ENCODE peak calls at places on chromosomes 16 and 17, in eight cellular contexts. M is C1 segment of cervical spinal cord, E is sciatic nerve, Z is WTC11, J is T-helper 1 cell, O is activated T-cell treated with anti-CD3 and anti-CD28 coated beads for 48 hours, G is T-helper 2 cell, H is hepatic stellate cell. Y is an unnamed sample.

GRCh38 chr17:49146620-49147306 is 14.2 kb downstream of the B4GALNT2 start:
- DNase-seq in M (no peak), E (no peak), Z (no peak), J (no peak), O (no peak), G (no peak), H (peak), Y (no peak)

GRCh38 chr16:74035816-74036215 is 260.8 kb upstream of the PSMD7 start:
- DNase-seq in M (no peak), E (no peak), Z (peak), J (no peak), O (no peak), G (no peak), H (peak), Y (no peak)

GRCh38 chr16:29308644-29309546 is 97.6 kb downstream of the NPIPB11 start:
- DNase-seq in M (no peak), E (no peak), Z (no peak), J (no peak), O (no peak), G (no peak), H (no peak), Y (no peak)

GRCh38 chr16:2708290-2708639 is 11.8 kb downstream of the PRSS27 start:
- DNase-seq in M (no peak), E (no peak), Z (no peak), J (no peak), O (no peak), G (no peak), H (no peak), Y (no peak)

GRCh38 chr17:27569257-27569722 is 61.7 kb upstream of the LGALS9 start:
- DNase-seq in M (no peak), E (no peak), Z (peak), J (peak), O (peak), G (peak), H (no peak), Y (no peak)

GRCh38 chr17:76529224-76529642 is 8.3 kb downstream of the CYGB start:
- DNase-seq in M (peak), E (peak), Z (no peak), J (no peak), O (no peak), G (no peak), H (peak), Y (peak)

GRCh38 chr17:74161501-74161850 is 42.0 kb upstream of the RPL38 start:
- DNase-seq in M (no peak), E (no peak), Z (no peak), J (no peak), O (no peak), G (no peak), H (no peak), Y (no peak)

GRCh38 chr17:9389116-9389515 is 186.5 kb downstream of the STX8 start:
- DNase-seq in M (no peak), E (no peak), Z (no peak), J (no peak), O (no peak), G (peak), H (no peak), Y (no peak)

GRCh38 chr16:85312642-85313540 is 200.6 kb upstream of the CIBAR2 start:
- DNase-seq in M (no peak), E (no peak), Z (no peak), J (no peak), O (no peak), G (no peak), H (no peak), Y (no peak)

GRCh38 chr16:88303890-88304819 is 78.6 kb upstream of the ZNF469 start:
- DNase-seq in M (no peak), E (no peak), Z (no peak), J (no peak), O (no peak), G (no peak), H (peak), Y (no peak)

GRCh38 chr17:65553646-65554567 is 7.5 kb downstream of the AXIN2 start:
- DNase-seq in M (peak), E (no peak), Z (no peak), J (no peak), O (no peak), G (peak), H (no peak), Y (no peak)

GRCh38 chr17:385195-385835 is 32.7 kb upstream of the RPH3AL start:
- DNase-seq in M (no peak), E (peak), Z (peak), J (peak), O (peak), G (peak), H (no peak), Y (no peak)

GRCh38 chr17:77507116-77507885 is 366.5 kb downstream of the SEC14L1 start:
- DNase-seq in M (no peak), E (peak), Z (peak), J (no peak), O (no peak), G (no peak), H (no peak), Y (no peak)

GRCh38 chr17:44307387-44308186 is 814 bp upstream of the RUNDC3A start:
- DNase-seq in M (peak), E (no peak), Z (peak), J (no peak), O (no peak), G (no peak), H (no peak), Y (no peak)

GRCh38 chr16:75377971-75378386 is 55.3 kb downstream of the CFDP1 start:
- DNase-seq in M (peak), E (no peak), Z (peak), J (no peak), O (no peak), G (no peak), H (peak), Y (no peak)

GRCh38 chr17:38417210-38417951 is 10.9 kb upstream of the ARHGAP23 start:
- DNase-seq in M (no peak), E (peak), Z (no peak), J (no peak), O (no peak), G (no peak), H (no peak), Y (no peak)

GRCh38 chr16:87389245-87389644 is 2.9 kb upstream of the MAP1LC3B start:
- DNase-seq in M (no peak), E (no peak), Z (no peak), J (no peak), O (no peak), G (no peak), H (no peak), Y (no peak)

GRCh38 chr16:73066321-73066926 is 18.5 kb upstream of the ZFHX3 start:
- DNase-seq in M (no peak), E (no peak), Z (peak), J (no peak), O (no peak), G (no peak), H (no peak), Y (no peak)

GRCh38 chr16:66844342-66845079 is at the start of gene CA7:
- DNase-seq in M (no peak), E (peak), Z (peak), J (no peak), O (no peak), G (no peak), H (no peak), Y (no peak)

GRCh38 chr17:69588739-69589334 is 174.3 kb downstream of the MAP2K6 start:
- DNase-seq in M (no peak), E (no peak), Z (no peak), J (no peak), O (no peak), G (no peak), H (no peak), Y (no peak)

GRCh38 chr16:27446721-27447120 is 44.7 kb downstream of the IL21R start:
- DNase-seq in M (no peak), E (no peak), Z (no peak), J (peak), O (no peak), G (peak), H (no peak), Y (no peak)

GRCh38 chr17:19270347-19270950 is 33.3 kb downstream of the EPN2 start:
- DNase-seq in M (no peak), E (no peak), Z (peak), J (no peak), O (no peak), G (no peak), H (no peak), Y (no peak)

GRCh38 chr16:9092282-9092962 is 978 bp downstream of the HAPSTR1 start:
- DNase-seq in M (peak), E (peak), Z (peak), J (peak), O (peak), G (peak), H (no peak), Y (no peak)

GRCh38 chr16:22386976-22387375 is 12.6 kb upstream of the CDR2 start:
- DNase-seq in M (no peak), E (no peak), Z (no peak), J (no peak), O (no peak), G (no peak), H (peak), Y (no peak)

GRCh38 chr16:5041604-5042133 is 7.9 kb upstream of the NAGPA start:
- DNase-seq in M (no peak), E (no peak), Z (no peak), J (no peak), O (no peak), G (no peak), H (peak), Y (no peak)

GRCh38 chr16:81237282-81237681 is 1.2 kb upstream of the BCO1 start:
- DNase-seq in M (peak), E (no peak), Z (no peak), J (no peak), O (no peak), G (no peak), H (no peak), Y (no peak)

GRCh38 chr16:56505174-56505573 is 14.7 kb downstream of the BBS2 start:
- DNase-seq in M (no peak), E (no peak), Z (no peak), J (no peak), O (no peak), G (no peak), H (no peak), Y (no peak)

GRCh38 chr17:62101090-62101489 is 36.0 kb upstream of the MED13 start:
- DNase-seq in M (no peak), E (no peak), Z (no peak), J (no peak), O (no peak), G (no peak), H (no peak), Y (no peak)